ENCODE peak calls at places on chromosomes 13 and 19, in eight cellular contexts. N is pancreas, D is ovary, C is stomach, M is A673, V is H9, S is upper lobe of right lung, K is psoas muscle. P is an unnamed sample.

GRCh38 chr13:80604094-80604493 is 263.2 kb upstream of the SPRY2 start:
- DNase-seq in N (no peak), D (no peak), C (no peak), M (no peak), V (no peak), S (no peak), K (peak; percentile 13), P (no peak)

GRCh38 chr13:97205971-97206370 is 16.2 kb upstream of the MBNL2 start:
- DNase-seq in N (no peak), D (no peak), C (no peak), M (no peak), V (no peak), S (no peak), K (no peak), P (no peak)

GRCh38 chr19:1241417-1242095 is at the start of gene ATP5F1D:
- DNase-seq in N (peak; percentile 94), D (peak; percentile 93), C (peak; percentile 96), M (peak; percentile 97), V (peak; percentile 94), S (peak; percentile 98), K (peak; percentile 94), P (peak; percentile 91)

GRCh38 chr19:6056282-6056741 is 54.0 kb downstream of the RFX2 start:
- DNase-seq in N (no peak), D (no peak), C (no peak), M (no peak), V (no peak), S (no peak), K (no peak), P (no peak)

GRCh38 chr19:58356971-58357797 is 3.9 kb upstream of the A1BG start:
- DNase-seq in N (no peak), D (no peak), C (no peak), M (no peak), V (peak; percentile 45), S (no peak), K (no peak), P (no peak)

GRCh38 chr19:42276821-42277220 is 7.8 kb downstream of the CIC start:
- DNase-seq in N (no peak), D (no peak), C (no peak), M (no peak), V (no peak), S (no peak), K (no peak), P (no peak)

GRCh38 chr19:13095934-13096890 is 6.4 kb downstream of the LYL1 start:
- DNase-seq in N (no peak), D (peak; percentile 56), C (no peak), M (no peak), V (peak; percentile 89), S (no peak), K (no peak), P (peak; percentile 47)

GRCh38 chr13:21333186-21333585 is 125.9 kb downstream of the ZDHHC20 start:
- DNase-seq in N (no peak), D (no peak), C (no peak), M (no peak), V (no peak), S (no peak), K (no peak), P (no peak)

GRCh38 chr19:2043269-2043641 is 7.8 kb downstream of the MKNK2 start:
- DNase-seq in N (peak; percentile 35), D (no peak), C (no peak), M (no peak), V (no peak), S (peak; percentile 66), K (no peak), P (no peak)

GRCh38 chr19:57664269-57665127 is 4.2 kb upstream of the ZSCAN4 start:
- DNase-seq in N (peak; percentile 11), D (peak; percentile 64), C (peak; percentile 31), M (peak; percentile 39), V (peak; percentile 67), S (peak; percentile 65), K (peak; percentile 59), P (no peak)

GRCh38 chr19:44019498-44019897 is 5.7 kb upstream of the ZNF222 start:
- DNase-seq in N (no peak), D (no peak), C (no peak), M (no peak), V (no peak), S (no peak), K (no peak), P (no peak)

GRCh38 chr13:73779881-73780280 is 354.3 kb downstream of the KLF12 start:
- DNase-seq in N (no peak), D (no peak), C (no peak), M (no peak), V (no peak), S (no peak), K (no peak), P (no peak)

GRCh38 chr13:73781384-73781783 is 352.8 kb downstream of the KLF12 start:
- DNase-seq in N (no peak), D (no peak), C (no peak), M (no peak), V (no peak), S (no peak), K (no peak), P (no peak)

GRCh38 chr13:73777134-73777533 is 357.1 kb downstream of the KLF12 start:
- DNase-seq in N (no peak), D (no peak), C (no peak), M (no peak), V (no peak), S (no peak), K (no peak), P (no peak)

GRCh38 chr13:73776137-73776785 is 357.9 kb downstream of the KLF12 start:
- DNase-seq in N (no peak), D (no peak), C (no peak), M (no peak), V (no peak), S (no peak), K (no peak), P (no peak)

GRCh38 chr13:73778242-73778864 is 355.9 kb downstream of the KLF12 start:
- DNase-seq in N (no peak), D (no peak), C (no peak), M (no peak), V (no peak), S (no peak), K (no peak), P (no peak)
- TF ChIP-seq CTCF in N (no peak), D (no peak), C (no peak), M (no peak), V (no peak), S (no peak), K (no peak), P (no peak)

GRCh38 chr19:15524781-15525180 is 16.5 kb downstream of the CYP4F22 start:
- DNase-seq in N (no peak), D (no peak), C (no peak), M (no peak), V (no peak), S (no peak), K (no peak), P (no peak)
- H3K9me3 ChIP-seq in N (no peaks in the 10 kb centered on the region), D (no peaks in the 10 kb centered on the region), C (no peaks in the 10 kb centered on the region), M (no peaks in the 10 kb centered on the region), V (peaks cover 65% of the 10 kb centered on the region), S (no peaks in the 10 kb centered on the region), K (no peaks in the 10 kb centered on the region), P (no peaks in the 10 kb centered on the region)

DNA sequence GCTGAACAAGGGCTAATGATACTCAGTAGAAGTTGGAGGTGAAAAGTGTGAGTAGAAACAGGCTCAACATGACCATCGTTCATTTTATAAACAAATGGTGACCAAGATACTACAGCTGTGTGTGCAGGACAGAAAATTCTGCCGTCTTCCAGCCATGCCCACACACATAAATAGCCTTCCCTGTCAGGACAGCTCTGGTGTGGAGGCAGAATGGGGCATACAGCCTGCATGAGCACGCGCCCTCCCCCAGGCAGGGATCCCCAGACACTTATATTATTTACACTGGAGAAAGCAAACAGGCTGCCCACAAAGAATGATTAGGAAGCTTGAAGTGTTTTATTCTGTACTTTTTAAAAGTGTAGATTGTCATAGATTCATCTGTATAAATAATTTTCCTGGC is 20.4 kb downstream of the GJA3 start:
- DNase-seq in N (no peak), D (no peak), C (no peak), M (no peak), V (no peak), S (no peak), K (no peak), P (no peak)
- H3K27me3 ChIP-seq in N (no peaks in the 10 kb centered on the region), D (no peaks in the 10 kb centered on the region), C (peaks cover 3% of the 10 kb centered on the region), M (no peaks in the 10 kb centered on the region), V (no peaks in the 10 kb centered on the region), S (peaks cover 76% of the 10 kb centered on the region), K (peaks cover 62% of the 10 kb centered on the region), P (peaks cover 61% of the 10 kb centered on the region)

GRCh38 chr19:50820549-50821247 is 2.9 kb downstream of the KLK1 start:
- DNase-seq in N (peak; percentile 96), D (no peak), C (no peak), M (no peak), V (peak; percentile 67), S (peak; percentile 65), K (no peak), P (no peak)
- TF ChIP-seq CTCF in N (no peak), D (no peak), C (no peak), M (no peak), V (no peak), S (no peak), K (no peak), P (no peak)

GRCh38 chr13:94329754-94330551 is 149.5 kb downstream of the DCT start:
- DNase-seq in N (no peak), D (no peak), C (no peak), M (peak; percentile 51), V (no peak), S (no peak), K (no peak), P (no peak)
- H3K9me3 ChIP-seq in N (no peaks in the 10 kb centered on the region), D (no peaks in the 10 kb centered on the region), C (no peaks in the 10 kb centered on the region), M (no peaks in the 10 kb centered on the region), V (no peaks in the 10 kb centered on the region), S (no peaks in the 10 kb centered on the region), K (no peaks in the 10 kb centered on the region), P (no peaks in the 10 kb centered on the region)

GRCh38 chr13:106052200-106052767 is 483.2 kb downstream of the EFNB2 start:
- DNase-seq in N (no peak), D (no peak), C (no peak), M (no peak), V (no peak), S (no peak), K (no peak), P (no peak)
- H3K27me3 ChIP-seq in N (no peaks in the 10 kb centered on the region), D (no peaks in the 10 kb centered on the region), C (no peaks in the 10 kb centered on the region), M (no peaks in the 10 kb centered on the region), V (no peaks in the 10 kb centered on the region), S (no peaks in the 10 kb centered on the region), K (no peaks in the 10 kb centered on the region), P (no peaks in the 10 kb centered on the region)

GRCh38 chr13:110125157-110125556 is 181.8 kb downstream of the COL4A1 start:
- DNase-seq in N (no peak), D (no peak), C (no peak), M (no peak), V (no peak), S (no peak), K (no peak), P (no peak)
- TF ChIP-seq CTCF in N (no peak), D (no peak), C (no peak), M (no peak), V (no peak), S (no peak), K (no peak), P (no peak)

GRCh38 chr13:32136716-32137115 is 105.1 kb downstream of the FRY start:
- DNase-seq in N (no peak), D (no peak), C (no peak), M (no peak), V (no peak), S (no peak), K (no peak), P (no peak)
- H3K9me3 ChIP-seq in N (no peaks in the 10 kb centered on the region), D (no peaks in the 10 kb centered on the region), C (no peaks in the 10 kb centered on the region), M (no peaks in the 10 kb centered on the region), V (no peaks in the 10 kb centered on the region), S (no peaks in the 10 kb centered on the region), K (no peaks in the 10 kb centered on the region), P (no peaks in the 10 kb centered on the region)

P was measured in RWPE2.